ENCODE peak calls at places on chromosomes 13 and 19, in nine cellular contexts. N is body of pancreas, I is heart left ventricle, H is esophagus squamous epithelium, R is stomach, U is GM12891, D is ovary, T is thyroid gland, W is tibial nerve. O is an unnamed sample.

GRCh38 chr19:48639483-48640375 is 2.5 kb upstream of the DBP start:
- DNase-seq in R (no peak), I (peak), D (peak), H (no peak), U (no peak), W (no peak), T (no peak), N (peak), O (no peak)

GRCh38 chr19:402786-403185 is 6.2 kb downstream of the C2CD4C start:
- DNase-seq in I (no peak), D (no peak), W (no peak), H (no peak), N (no peak), U (no peak), R (no peak), T (no peak), O (no peak)

GRCh38 chr13:27624071-27624470 is 2.4 kb downstream of the POLR1D start:
- DNase-seq in I (no peak), N (peak), T (no peak), U (no peak), W (no peak), H (no peak), D (no peak), R (peak), O (no peak)

GRCh38 chr13:29576581-29576980 is 18.9 kb downstream of the SLC7A1 start:
- DNase-seq in N (no peak), T (no peak), H (no peak), D (no peak), W (no peak), U (no peak), I (no peak), R (no peak), O (no peak)

GRCh38 chr13:110525328-110526319 is 35.9 kb downstream of the RAB20 start:
- DNase-seq in T (peak), D (no peak), W (no peak), R (no peak), U (peak), I (peak), N (no peak), H (no peak), O (no peak)

GRCh38 chr19:13154241-13154778 is 4.1 kb downstream of the IER2 start:
- DNase-seq in W (peak), R (peak), T (peak), I (peak), D (peak), U (no peak), H (peak), N (peak), O (no peak)

GRCh38 chr13:112802808-112803207 is 113.0 kb downstream of the ATP11A start:
- DNase-seq in H (no peak), T (no peak), U (no peak), W (no peak), R (no peak), D (no peak), I (no peak), N (no peak), O (no peak)

GRCh38 chr19:2507109-2507508 is 31.2 kb downstream of the GADD45B start:
- DNase-seq in W (no peak), I (no peak), D (no peak), R (peak), T (no peak), N (peak), H (no peak), U (no peak), O (no peak)

GRCh38 chr13:41492432-41493267 is 35.3 kb downstream of the RGCC start:
- DNase-seq in H (no peak), R (no peak), U (no peak), T (no peak), I (no peak), W (no peak), D (no peak), N (no peak), O (no peak)

GRCh38 chr19:10424011-10424637 is 3.8 kb downstream of the PDE4A start:
- DNase-seq in N (peak), U (peak), H (no peak), W (peak), I (peak), R (peak), D (peak), T (peak), O (peak)

GRCh38 chr13:44046428-44046827 is 166.7 kb downstream of the LACC1 start:
- DNase-seq in T (no peak), D (no peak), R (no peak), W (no peak), H (no peak), U (no peak), N (no peak), I (no peak), O (no peak)

GRCh38 chr19:19900574-19901444 is at the start of gene ZNF93:
- DNase-seq in D (peak), T (peak), H (peak), U (peak), R (peak), W (peak), I (peak), N (peak), O (peak)
- TF ChIP-seq POLR2A in D (peak), T (peak), H (peak), U (peak), R (peak), W (no peak), I (peak), N (peak), O (peak)

GRCh38 chr19:29552454-29553280 is 26.9 kb downstream of the VSTM2B start:
- DNase-seq in U (no peak), N (no peak), H (no peak), W (no peak), T (no peak), D (no peak), R (peak), I (no peak), O (no peak)
- TF ChIP-seq POLR2A in U (no peak), N (no peak), H (no peak), W (no peak), T (no peak), D (no peak), R (no peak), I (no peak), O (no peak)

GRCh38 chr19:18340237-18340989 is at the start of gene PGPEP1:
- DNase-seq in D (peak), U (peak), N (peak), W (peak), R (peak), T (peak), I (peak), H (no peak), O (peak)

GRCh38 chr19:18339703-18340102 is 695 bp upstream of the PGPEP1 start:
- DNase-seq in I (no peak), D (no peak), T (no peak), N (no peak), U (no peak), H (no peak), W (no peak), R (no peak), O (peak)

GRCh38 chr19:18336121-18336520 is 4.3 kb upstream of the PGPEP1 start:
- DNase-seq in I (no peak), U (no peak), H (no peak), N (no peak), W (no peak), D (no peak), R (no peak), T (no peak), O (no peak)

GRCh38 chr19:18340990-18341868 is 831 bp downstream of the PGPEP1 start:
- DNase-seq in U (peak), R (peak), D (peak), W (peak), H (no peak), N (peak), I (peak), T (peak), O (peak)

DNA sequence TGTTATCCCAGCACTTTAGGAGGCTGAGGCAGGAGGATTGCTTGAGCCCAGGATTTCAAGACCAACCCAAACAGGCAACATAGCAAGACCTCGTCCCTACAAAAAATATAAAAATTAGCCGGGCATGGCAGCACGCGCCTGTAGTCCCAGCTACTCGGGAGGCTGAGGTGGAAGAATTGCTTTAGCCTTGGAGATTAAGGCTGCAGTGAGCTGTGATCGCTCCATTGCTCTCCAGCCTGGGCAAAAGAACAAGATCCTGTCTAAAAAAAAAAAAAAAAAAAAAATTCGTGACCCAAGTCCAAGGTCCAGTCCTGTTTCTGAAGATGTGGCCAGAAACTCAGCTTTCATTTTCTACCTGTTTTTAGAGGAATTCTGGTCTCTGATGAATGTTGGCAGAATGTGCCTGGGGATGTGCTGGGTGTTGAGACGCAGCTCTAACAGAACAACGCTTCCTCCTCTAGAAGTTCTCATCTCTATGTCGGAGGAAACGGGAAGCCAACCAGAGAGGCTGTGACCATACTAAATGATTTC is 1.9 kb upstream of the PGPEP1 start:
- DNase-seq in I (no peak), U (no peak), W (no peak), R (no peak), N (no peak), D (no peak), H (no peak), T (peak), O (no peak)
- TF ChIP-seq POLR2A in I (no peak), U (no peak), W (no peak), R (no peak), N (no peak), D (no peak), H (no peak), T (no peak), O (no peak)

GRCh38 chr19:57559404-57560025 is at the start of gene ZNF550:
- DNase-seq in W (peak), D (peak), N (peak), H (peak), R (peak), I (peak), U (peak), T (peak), O (peak)
- TF ChIP-seq POLR2A in W (no peak), D (peak), N (peak), H (peak), R (no peak), I (peak), U (peak), T (peak), O (peak)

O was measured in H54.